ENCODE peak calls at places on chromosomes 16 and 17, in ten cellular contexts. X is GM13976; P is NCI-H1105 treated with DMSO at 0.1 percent for 48 hours; J is GM04503; H is ureter; Z is NCI-H2081 treated with DMSO at 0.1 percent for 48 hours; A is mammary epithelial cell; R is activated T-cell treated with anti-CD3 and anti-CD28 coated beads, Interleukin-2, amount 50 U/mL, for 4 hours; S is GM23338; Y is non-pigmented ciliary epithelial cell. K is an unnamed sample.

GRCh38 chr16:30615358-30616076 is 5.3 kb upstream of the ZNF689 start:
- DNase-seq in X (peak), P (peak), J (no peak), H (no peak), Z (no peak), A (no peak), R (peak), S (peak), Y (no peak), K (no peak)

GRCh38 chr16:52549011-52549692 is 2.2 kb upstream of the TOX3 start:
- DNase-seq in X (no peak), P (no peak), J (no peak), H (no peak), Z (no peak), A (no peak), R (no peak), S (peak), Y (no peak), K (no peak)

GRCh38 chr16:27950488-27950887 is 113.0 kb downstream of the GSG1L start:
- DNase-seq in X (no peak), P (no peak), J (no peak), H (no peak), Z (no peak), A (no peak), R (no peak), S (no peak), Y (no peak), K (no peak)

GRCh38 chr17:41645371-41646063 is 21.1 kb upstream of the KRT17 start:
- DNase-seq in X (no peak), P (no peak), J (no peak), H (no peak), Z (no peak), A (peak), R (no peak), S (no peak), Y (no peak), K (no peak)

GRCh38 chr16:533391-534088 is 6.0 kb downstream of the CAPN15 start:
- DNase-seq in X (no peak), P (no peak), J (no peak), H (no peak), Z (no peak), A (no peak), R (no peak), S (peak), Y (no peak), K (no peak)

GRCh38 chr16:88703486-88704309 is 2.5 kb downstream of the RNF166 start:
- DNase-seq in X (no peak), P (no peak), J (no peak), H (no peak), Z (no peak), A (no peak), R (peak), S (no peak), Y (no peak), K (no peak)

GRCh38 chr17:42322382-42323267 is 34.3 kb downstream of the STAT5A start:
- DNase-seq in X (peak), P (peak), J (peak), H (peak), Z (peak), A (peak), R (peak), S (peak), Y (peak), K (peak)

GRCh38 chr17:67528751-67529436 is 151.8 kb downstream of the PITPNC1 start:
- DNase-seq in X (no peak), P (peak), J (peak), H (peak), Z (no peak), A (no peak), R (no peak), S (peak), Y (peak), K (peak)

GRCh38 chr17:77160032-77160876 is 19.5 kb downstream of the SEC14L1 start:
- DNase-seq in X (no peak), P (no peak), J (no peak), H (no peak), Z (peak), A (no peak), R (no peak), S (no peak), Y (no peak), K (no peak)

GRCh38 chr16:28098959-28099945 is 35.7 kb upstream of the GSG1L start:
- DNase-seq in X (no peak), P (no peak), J (no peak), H (no peak), Z (no peak), A (no peak), R (no peak), S (no peak), Y (no peak), K (no peak)

GRCh38 chr16:50622029-50622428 is 59.1 kb downstream of the SNX20 start:
- DNase-seq in X (no peak), P (no peak), J (no peak), H (no peak), Z (no peak), A (no peak), R (no peak), S (no peak), Y (no peak), K (no peak)

GRCh38 chr17:7438050-7438614 is 1.2 kb upstream of the FGF11 start:
- DNase-seq in X (no peak), P (no peak), J (no peak), H (peak), Z (no peak), A (peak), R (peak), S (peak), Y (no peak), K (peak)

GRCh38 chr17:76417499-76418143 is 33.2 kb downstream of the SPHK1 start:
- DNase-seq in X (no peak), P (peak), J (no peak), H (no peak), Z (no peak), A (no peak), R (no peak), S (no peak), Y (no peak), K (no peak)

GRCh38 chr16:14015948-14016347 is 55.2 kb upstream of the MRTFB start:
- DNase-seq in X (no peak), P (no peak), J (peak), H (no peak), Z (no peak), A (peak), R (no peak), S (no peak), Y (peak), K (no peak)

GRCh38 chr17:79006794-79007503 is 2.6 kb downstream of the CANT1 start:
- DNase-seq in X (no peak), P (no peak), J (no peak), H (no peak), Z (no peak), A (no peak), R (no peak), S (no peak), Y (no peak), K (peak)

GRCh38 chr16:85382717-85383118 is 230.4 kb upstream of the GSE1 start:
- DNase-seq in X (no peak), P (no peak), J (no peak), H (no peak), Z (no peak), A (no peak), R (no peak), S (no peak), Y (no peak), K (no peak)

GRCh38 chr17:56914641-56915263 is 903 bp upstream of the TRIM25 start:
- DNase-seq in X (no peak), P (peak), J (no peak), H (no peak), Z (no peak), A (no peak), R (no peak), S (no peak), Y (no peak), K (no peak)

GRCh38 chr16:6375471-6376075 is 957.1 kb upstream of the RBFOX1 start:
- DNase-seq in X (no peak), P (no peak), J (no peak), H (no peak), Z (no peak), A (no peak), R (no peak), S (no peak), Y (no peak), K (no peak)

GRCh38 chr16:89822188-89823086 is 5.8 kb upstream of the SPIRE2 start:
- DNase-seq in X (no peak), P (no peak), J (no peak), H (no peak), Z (no peak), A (no peak), R (no peak), S (no peak), Y (no peak), K (no peak)

GRCh38 chr17:32575865-32576264 is 89.1 kb downstream of the CDK5R1 start:
- DNase-seq in X (peak), P (no peak), J (no peak), H (no peak), Z (no peak), A (no peak), R (no peak), S (no peak), Y (no peak), K (no peak)

GRCh38 chr16:85554791-85555548 is 58.2 kb upstream of the GSE1 start:
- DNase-seq in X (peak), P (peak), J (no peak), H (peak), Z (no peak), A (peak), R (peak), S (peak), Y (no peak), K (peak)

GRCh38 chr17:45019177-45019711 is 32.2 kb downstream of the DCAKD start:
- DNase-seq in X (peak), P (peak), J (no peak), H (no peak), Z (no peak), A (no peak), R (peak), S (peak), Y (no peak), K (peak)